ENCODE peak calls at places on chromosomes 4 and X, in four cellular contexts. One of them, this sample, is unnamed.

GRCh38 chr4:100935090-100935489 is 412.2 kb downstream of the PPP3CA start:
- DNase-seq in GM12878: no peak
- DNase-seq in K562: no peak
- DNase-seq in HepG2: no peak
- DNase-seq in this sample: no peak

GRCh38 chr4:141079393-141079930 is 53.8 kb downstream of the RNF150 start:
- DNase-seq in GM12878: no peak
- DNase-seq in K562: no peak
- DNase-seq in HepG2: no peak
- DNase-seq in this sample: no peak

GRCh38 chr4:145931403-145931802 is 7.2 kb downstream of the ZNF827 start:
- DNase-seq in GM12878: no peak
- DNase-seq in K562: no peak
- DNase-seq in HepG2: no peak
- DNase-seq in this sample: no peak

GRCh38 chrX:34918856-34919255 is 23.7 kb upstream of the FAM47B start:
- DNase-seq in GM12878: no peak
- DNase-seq in K562: no peak
- DNase-seq in HepG2: peak
- DNase-seq in this sample: peak

GRCh38 chrX:153766098-153766817 is 2.2 kb downstream of the PLXNB3 start:
- DNase-seq in GM12878: no peak
- DNase-seq in K562: peak
- DNase-seq in HepG2: peak
- DNase-seq in this sample: no peak

GRCh38 chr4:143185253-143186107 is 763 bp downstream of the USP38 start:
- DNase-seq in GM12878: no peak
- DNase-seq in K562: no peak
- DNase-seq in HepG2: peak
- DNase-seq in this sample: peak

GRCh38 chr4:183527326-183527725 is 22.5 kb downstream of the ING2 start:
- DNase-seq in GM12878: no peak
- DNase-seq in K562: no peak
- DNase-seq in HepG2: no peak
- DNase-seq in this sample: no peak

GRCh38 chr4:82099863-82100579 is 273.8 kb downstream of the HNRNPD start:
- DNase-seq in GM12878: no peak
- DNase-seq in K562: no peak
- DNase-seq in HepG2: no peak
- DNase-seq in this sample: no peak

GRCh38 chrX:153646620-153647373 is at the start of gene DUSP9:
- DNase-seq in GM12878: no peak
- DNase-seq in K562: peak
- DNase-seq in HepG2: peak
- DNase-seq in this sample: peak

GRCh38 chr4:32172086-32172485 is 1451.9 kb downstream of the PCDH7 start:
- DNase-seq in GM12878: no peak
- DNase-seq in K562: no peak
- DNase-seq in HepG2: no peak
- DNase-seq in this sample: no peak

GRCh38 chr4:47930971-47931804 is 16.8 kb upstream of the NFXL1 start:
- DNase-seq in GM12878: no peak
- DNase-seq in K562: no peak
- DNase-seq in HepG2: no peak
- DNase-seq in this sample: no peak

GRCh38 chr4:62544428-62544827 is 1344.3 kb downstream of the ADGRL3 start:
- DNase-seq in GM12878: no peak
- DNase-seq in K562: no peak
- DNase-seq in HepG2: no peak
- DNase-seq in this sample: no peak

GRCh38 chrX:13053171-13053570 is 8.8 kb upstream of the FAM9C start:
- DNase-seq in GM12878: no peak
- DNase-seq in K562: no peak
- DNase-seq in HepG2: no peak
- DNase-seq in this sample: no peak

GRCh38 chr4:155953151-155954117 is at the start of gene CTSO:
- DNase-seq in GM12878: peak
- DNase-seq in K562: peak
- DNase-seq in HepG2: peak
- DNase-seq in this sample: peak

GRCh38 chr4:125322363-125322730 is 7.6 kb downstream of the FAT4 start:
- DNase-seq in GM12878: no peak
- DNase-seq in K562: no peak
- DNase-seq in HepG2: no peak
- DNase-seq in this sample: no peak

GRCh38 chrX:130878350-130879341 is 24.4 kb downstream of the ENOX2 start:
- DNase-seq in GM12878: no peak
- DNase-seq in K562: no peak
- DNase-seq in HepG2: no peak
- DNase-seq in this sample: no peak

GRCh38 chr4:15737255-15737654 is 34.4 kb downstream of the BST1 start:
- DNase-seq in GM12878: no peak
- DNase-seq in K562: no peak
- DNase-seq in HepG2: no peak
- DNase-seq in this sample: no peak
- TF ChIP-seq ATF2 in GM12878: no peak
- TF ChIP-seq ATF2 in K562: no peak
- TF ChIP-seq ATF2 in HepG2: no peak
- TF ChIP-seq ATF2 in this sample: no peak

GRCh38 chrX:18883234-18883960 is 100.5 kb downstream of the PHKA2 start:
- DNase-seq in GM12878: no peak
- DNase-seq in K562: no peak
- DNase-seq in HepG2: peak
- DNase-seq in this sample: no peak
- TF ChIP-seq TCF7 in GM12878: no peak
- TF ChIP-seq TCF7 in K562: no peak
- TF ChIP-seq TCF7 in HepG2: no peak
- TF ChIP-seq TCF7 in this sample: no peak

DNA sequence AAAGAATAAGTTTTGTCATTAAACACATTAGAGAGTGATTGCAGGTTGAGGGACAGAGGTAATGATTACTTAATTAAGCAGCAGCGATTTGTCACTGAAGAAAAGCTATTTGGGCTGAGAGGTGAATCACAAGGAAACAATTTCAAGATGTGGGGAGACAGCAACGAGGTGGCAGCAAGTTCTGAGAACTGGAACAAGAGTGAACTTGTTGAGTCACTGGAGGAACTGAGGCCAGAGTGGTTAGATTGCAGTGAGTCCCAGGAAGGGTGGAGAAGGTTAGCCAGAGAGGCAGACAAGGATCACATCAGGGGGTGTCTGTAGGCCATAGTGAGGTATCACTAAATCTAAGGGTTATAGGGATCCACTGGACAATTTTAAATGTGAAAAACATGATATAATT is 57.9 kb upstream of the TMPRSS11A start:
- DNase-seq in GM12878: no peak
- DNase-seq in K562: no peak
- DNase-seq in HepG2: no peak
- DNase-seq in this sample: no peak
- TF ChIP-seq ATF2 in GM12878: no peak
- TF ChIP-seq ATF2 in K562: no peak
- TF ChIP-seq ATF2 in HepG2: no peak
- TF ChIP-seq ATF2 in this sample: no peak

DNA sequence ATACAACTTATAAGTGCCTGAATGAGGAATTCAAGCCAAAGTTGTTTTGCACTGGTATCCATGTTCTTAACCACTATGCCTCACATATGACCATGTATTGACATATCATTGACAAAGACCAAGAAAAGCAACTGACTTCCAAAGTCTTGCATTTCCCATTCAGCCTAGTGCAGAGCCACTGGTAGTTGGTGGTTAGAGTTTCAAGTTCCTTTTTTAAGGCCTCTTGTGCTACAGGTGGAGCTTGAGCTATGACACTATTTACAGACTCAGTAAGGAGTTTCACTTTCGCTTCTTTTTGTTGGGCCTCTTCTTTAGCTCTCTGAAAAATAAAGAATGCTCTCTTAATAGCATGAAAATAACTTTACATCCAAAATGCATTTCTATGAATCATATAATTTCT is 763.0 kb downstream of the DMD start:
- DNase-seq in GM12878: peak
- DNase-seq in K562: no peak
- DNase-seq in HepG2: peak
- DNase-seq in this sample: no peak
- TF ChIP-seq TCF7 in GM12878: no peak
- TF ChIP-seq TCF7 in K562: no peak
- TF ChIP-seq TCF7 in HepG2: no peak
- TF ChIP-seq TCF7 in this sample: no peak

GRCh38 chr4:176840166-176840565 is 47.4 kb upstream of the VEGFC start:
- DNase-seq in GM12878: no peak
- DNase-seq in K562: no peak
- DNase-seq in HepG2: no peak
- DNase-seq in this sample: no peak

GRCh38 chr4:176839656-176840055 is 46.9 kb upstream of the VEGFC start:
- DNase-seq in GM12878: no peak
- DNase-seq in K562: no peak
- DNase-seq in HepG2: no peak
- DNase-seq in this sample: no peak

GRCh38 chr4:176838611-176839411 is 46.1 kb upstream of the VEGFC start:
- DNase-seq in GM12878: no peak
- DNase-seq in K562: no peak
- DNase-seq in HepG2: no peak
- DNase-seq in this sample: no peak

GRCh38 chr4:176844448-176844847 is 51.7 kb upstream of the VEGFC start:
- DNase-seq in GM12878: no peak
- DNase-seq in K562: no peak
- DNase-seq in HepG2: no peak
- DNase-seq in this sample: no peak

DNA sequence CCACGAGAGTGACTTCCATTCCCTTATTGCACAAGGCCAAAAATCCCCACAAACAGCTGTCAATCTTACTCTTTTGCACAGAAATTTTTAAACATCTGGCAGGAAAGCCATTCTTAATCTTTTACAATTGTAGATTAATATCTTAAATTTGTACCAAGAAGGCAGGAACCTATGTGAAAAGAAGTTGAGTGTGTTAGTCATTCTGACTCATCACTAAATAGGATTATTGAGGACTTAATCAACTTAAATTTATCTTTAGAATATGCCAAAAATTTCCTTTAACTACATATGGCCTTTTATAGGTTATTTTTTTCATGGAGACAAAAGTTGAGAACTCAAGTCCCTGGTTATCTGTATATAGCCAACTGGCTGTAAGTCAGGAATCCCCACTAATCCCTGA is 49.0 kb upstream of the VEGFC start:
- DNase-seq in GM12878: no peak
- DNase-seq in K562: no peak
- DNase-seq in HepG2: no peak
- DNase-seq in this sample: no peak
- TF ChIP-seq ATF2 in GM12878: no peak
- TF ChIP-seq ATF2 in K562: no peak
- TF ChIP-seq ATF2 in HepG2: no peak
- TF ChIP-seq ATF2 in this sample: no peak

DNA sequence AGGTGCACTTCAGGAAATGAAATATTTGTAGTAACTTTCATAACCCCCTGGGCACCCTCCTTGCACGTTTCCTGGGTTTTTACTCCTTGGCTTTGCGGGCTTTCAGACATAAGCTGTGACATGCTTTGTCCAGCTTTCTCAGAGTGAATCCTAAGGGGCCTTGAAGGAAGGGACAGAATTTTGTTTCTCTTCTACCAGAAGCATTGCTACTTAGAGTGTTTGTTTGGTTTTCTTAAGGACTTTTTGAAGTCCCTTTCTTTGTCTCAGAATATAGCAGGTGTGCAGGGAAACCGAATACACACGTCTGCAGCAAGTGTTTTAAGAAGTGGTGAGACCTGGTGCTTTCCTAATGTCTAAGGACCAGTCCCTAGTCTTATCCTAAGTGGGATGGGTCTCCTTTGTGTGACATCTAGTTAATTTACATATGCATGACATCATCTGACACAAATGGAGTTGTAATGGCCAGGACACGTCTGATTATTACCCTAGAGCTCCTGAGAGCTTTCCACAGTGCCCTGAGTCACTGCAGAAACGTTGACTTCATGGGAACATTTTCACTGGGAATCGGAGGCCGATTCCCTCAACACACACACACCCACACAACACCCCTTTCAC is 1.3 kb downstream of the FAM149A start:
- DNase-seq in GM12878: no peak
- DNase-seq in K562: no peak
- DNase-seq in HepG2: no peak
- DNase-seq in this sample: no peak
- TF ChIP-seq TCF7 in GM12878: no peak
- TF ChIP-seq TCF7 in K562: no peak
- TF ChIP-seq TCF7 in HepG2: no peak
- TF ChIP-seq TCF7 in this sample: no peak

GRCh38 chr4:25813705-25814104 is 49.1 kb downstream of the SEL1L3 start:
- DNase-seq in GM12878: no peak
- DNase-seq in K562: no peak
- DNase-seq in HepG2: peak
- DNase-seq in this sample: no peak
- TF ChIP-seq ATF2 in GM12878: no peak
- TF ChIP-seq ATF2 in K562: no peak
- TF ChIP-seq ATF2 in HepG2: no peak
- TF ChIP-seq ATF2 in this sample: no peak

DNA sequence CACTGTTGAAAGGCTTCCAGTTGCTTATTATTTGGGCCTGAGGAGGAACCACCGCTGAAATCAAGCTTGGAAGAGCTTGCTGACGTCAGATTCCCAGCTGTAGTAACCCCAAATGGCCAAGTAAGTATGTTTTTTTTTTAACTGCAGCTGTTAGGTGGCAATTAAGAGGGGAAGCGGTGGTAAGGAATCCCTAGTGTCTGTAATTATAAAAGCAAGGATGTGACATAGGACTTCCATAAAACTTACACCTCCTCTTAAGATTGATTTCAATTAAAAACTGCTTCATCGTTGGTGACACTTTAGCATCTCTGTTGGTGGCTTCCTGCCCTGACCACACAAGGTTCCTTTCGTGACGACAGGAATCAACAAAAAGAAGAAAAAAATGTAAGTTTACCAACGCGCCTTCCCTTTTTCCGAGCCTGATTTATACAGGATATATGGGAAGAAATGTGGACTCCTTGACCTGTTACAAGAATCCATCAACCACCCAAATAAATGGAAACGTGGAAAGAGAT is 908 bp downstream of the RELL1 start:
- DNase-seq in GM12878: no peak
- DNase-seq in K562: no peak
- DNase-seq in HepG2: no peak
- DNase-seq in this sample: no peak
- TF ChIP-seq TCF7 in GM12878: no peak
- TF ChIP-seq TCF7 in K562: no peak
- TF ChIP-seq TCF7 in HepG2: no peak
- TF ChIP-seq TCF7 in this sample: no peak

GRCh38 chr4:115108850-115109249 is 4.6 kb downstream of the NDST4 start:
- DNase-seq in GM12878: no peak
- DNase-seq in K562: no peak
- DNase-seq in HepG2: no peak
- DNase-seq in this sample: no peak

GRCh38 chr4:115110191-115111166 is 2.9 kb downstream of the NDST4 start:
- DNase-seq in GM12878: no peak
- DNase-seq in K562: no peak
- DNase-seq in HepG2: no peak
- DNase-seq in this sample: no peak

GRCh38 chr4:115113382-115114106 is at the start of gene NDST4:
- DNase-seq in GM12878: no peak
- DNase-seq in K562: no peak
- DNase-seq in HepG2: no peak
- DNase-seq in this sample: no peak
- TF ChIP-seq ATF2 in GM12878: no peak
- TF ChIP-seq ATF2 in K562: no peak
- TF ChIP-seq ATF2 in HepG2: no peak
- TF ChIP-seq ATF2 in this sample: no peak

GRCh38 chr4:6332042-6332668 is 62.5 kb downstream of the WFS1 start:
- DNase-seq in GM12878: no peak
- DNase-seq in K562: peak
- DNase-seq in HepG2: no peak
- DNase-seq in this sample: peak
- TF ChIP-seq TCF7 in GM12878: no peak
- TF ChIP-seq TCF7 in K562: no peak
- TF ChIP-seq TCF7 in HepG2: no peak
- TF ChIP-seq TCF7 in this sample: no peak